ENCODE peak calls at places on chromosome 12, in four cellular contexts. P is OCI-LY7, K is HCT116, B is esophagus squamous epithelium. O is an unnamed sample. For H3K4me1, the result is how much of the 10 kb centered on the place peaks cover.

GRCh38 chr12:123897221-123897620 is 75.4 kb downstream of the CCDC92 start:
- DNase-seq in K (peak), B (no peak), P (no peak), O (peak)

GRCh38 chr12:2083561-2083960 is 30.8 kb downstream of the CACNA1C start:
- DNase-seq in P (no peak), K (no peak), B (no peak), O (no peak)

GRCh38 chr12:114530417-114530816 is 124.5 kb upstream of the TBX5 start:
- DNase-seq in B (no peak), P (no peak), K (no peak), O (no peak)

GRCh38 chr12:120199595-120200306 is 1.2 kb downstream of the RPLP0 start:
- DNase-seq in B (no peak), K (no peak), P (peak), O (peak)

GRCh38 chr12:53213348-53213747 is 6.3 kb upstream of the ITGB7 start:
- DNase-seq in K (no peak), P (peak), B (no peak), O (no peak)

GRCh38 chr12:76277480-76277879 is 70.7 kb downstream of the BBS10 start:
- DNase-seq in P (no peak), B (no peak), K (no peak), O (peak)

GRCh38 chr12:5628501-5628900 is 196.6 kb downstream of the NTF3 start:
- DNase-seq in B (no peak), P (no peak), K (no peak), O (no peak)

GRCh38 chr12:67747869-67748760 is 99.6 kb downstream of the DYRK2 start:
- DNase-seq in B (no peak), P (no peak), K (peak), O (peak)

GRCh38 chr12:114291389-114292075 is 114.4 kb downstream of the TBX5 start:
- DNase-seq in P (no peak), K (no peak), B (no peak), O (no peak)

GRCh38 chr12:112837629-112838191 is 46.2 kb downstream of the RPH3A start:
- DNase-seq in B (no peak), K (no peak), P (no peak), O (peak)

GRCh38 chr12:90974286-90974685 is 19.3 kb upstream of the CCER1 start:
- DNase-seq in B (no peak), K (no peak), P (no peak), O (peak)

GRCh38 chr12:49018282-49019119 is at the start of gene PRKAG1:
- DNase-seq in K (peak), B (peak), P (peak), O (peak)

GRCh38 chr12:102216086-102216691 is 18.6 kb upstream of the PMCH start:
- DNase-seq in K (peak), B (no peak), P (no peak), O (no peak)

GRCh38 chr12:78703820-78704525 is 160.6 kb upstream of the SYT1 start:
- DNase-seq in P (no peak), K (peak), B (no peak), O (peak)

GRCh38 chr12:116647802-116648201 is 88.6 kb downstream of the MAP1LC3B2 start:
- DNase-seq in P (no peak), B (no peak), K (no peak), O (no peak)

GRCh38 chr12:118126119-118126757 is 9.7 kb upstream of the PEBP1 start:
- DNase-seq in P (no peak), K (no peak), B (no peak), O (no peak)

GRCh38 chr12:2795291-2796186 is 769 bp downstream of the FKBP4 start:
- DNase-seq in K (no peak), B (no peak), P (peak), O (peak)

GRCh38 chr12:57475271-57476161 is 4.2 kb downstream of the ARHGAP9 start:
- DNase-seq in K (no peak), B (no peak), P (no peak), O (no peak)

GRCh38 chr12:41944241-41944640 is 200.4 kb downstream of the GXYLT1 start:
- DNase-seq in K (no peak), P (no peak), B (no peak), O (no peak)

GRCh38 chr12:89244536-89244935 is 107.8 kb downstream of the DUSP6 start:
- DNase-seq in K (no peak), P (peak), B (no peak), O (peak)

GRCh38 chr12:32983968-32984367 is 87.4 kb upstream of the PKP2 start:
- DNase-seq in B (no peak), P (no peak), K (no peak), O (no peak)

GRCh38 chr12:46489951-46490388 is 117.4 kb upstream of the SLC38A2 start:
- DNase-seq in B (no peak), P (no peak), K (peak), O (no peak)

GRCh38 chr12:31021809-31022492 is 51.7 kb upstream of the DDX11 start:
- DNase-seq in P (no peak), B (no peak), K (no peak), O (no peak)

GRCh38 chr12:23217716-23218115 is 592.7 kb downstream of the ETNK1 start:
- DNase-seq in B (no peak), P (no peak), K (no peak), O (no peak)

GRCh38 chr12:4817813-4818212 is 91.9 kb upstream of the KCNA1 start:
- DNase-seq in P (no peak), K (no peak), B (no peak), O (no peak)

GRCh38 chr12:130708648-130709047 is 7.5 kb downstream of the RIMBP2 start:
- DNase-seq in P (no peak), K (no peak), B (no peak), O (no peak)

GRCh38 chr12:58066296-58066695 is 124.9 kb downstream of the ATP23 start:
- DNase-seq in P (no peak), K (no peak), B (no peak), O (peak)

GRCh38 chr12:89117448-89118034 is 234.8 kb downstream of the DUSP6 start:
- DNase-seq in K (peak), B (no peak), P (no peak), O (peak)

GRCh38 chr12:110252716-110253115 is 28.3 kb upstream of the ATP2A2 start:
- DNase-seq in P (no peak), K (no peak), B (no peak), O (no peak)

GRCh38 chr12:116138380-116138779 is 139.1 kb downstream of the MED13L start:
- DNase-seq in P (no peak), B (no peak), K (no peak), O (no peak)

GRCh38 chr12:122852336-122853275 is 17.3 kb downstream of the HIP1R start:
- DNase-seq in P (no peak), K (no peak), B (no peak), O (no peak)

GRCh38 chr12:34405286-34406227 is 383.3 kb downstream of the ALG10 start:
- DNase-seq in K (no peak), P (no peak), B (no peak), O (no peak)

GRCh38 chr12:7117670-7118069 is 8.7 kb upstream of the C1RL start:
- DNase-seq in P (no peak), K (no peak), B (no peak), O (no peak)
- TF ChIP-seq CTCF in P (no peak), K (no peak), B (no peak), O (no peak)

GRCh38 chr12:54411398-54412241 is 7.4 kb downstream of the ITGA5 start:
- DNase-seq in B (no peak), P (peak), K (no peak), O (peak)
- H3K4me1 ChIP-seq in B (half or more), P (under half), K (under half), O (under half)

DNA sequence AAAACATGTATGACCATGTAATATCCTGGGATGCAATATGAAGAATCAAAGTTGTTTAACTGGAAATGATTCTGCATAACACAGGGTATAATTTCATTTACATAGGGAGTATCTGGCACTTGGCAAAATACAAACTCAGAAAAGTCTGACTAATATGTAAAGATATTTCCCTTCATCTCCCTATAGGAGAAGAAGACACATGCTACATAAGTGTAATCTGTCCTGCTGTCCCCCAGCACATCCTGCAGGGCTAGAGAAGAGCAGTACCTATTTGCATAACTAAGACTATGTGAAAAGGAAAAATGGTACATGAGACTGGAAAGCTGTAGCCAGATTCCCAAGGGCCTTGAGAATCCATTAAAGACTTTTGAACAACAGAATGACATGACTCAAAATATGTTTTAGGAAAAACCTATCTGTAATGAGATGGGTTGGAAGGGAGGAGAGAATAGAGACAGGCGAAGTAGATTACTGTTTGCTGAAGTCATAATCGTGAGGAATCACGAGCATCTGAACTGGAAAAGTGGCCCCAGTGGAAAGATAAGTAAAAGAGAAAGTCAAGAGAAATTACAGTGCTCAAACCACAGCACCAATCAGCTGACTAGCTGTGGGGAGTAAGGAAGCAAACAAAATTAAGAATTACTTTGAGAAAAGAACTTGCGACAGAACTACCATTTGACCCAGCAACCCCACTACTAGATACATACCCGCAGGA is 155.1 kb upstream of the HMGA2 start:
- DNase-seq in B (no peak), P (no peak), K (no peak), O (peak)
- TF ChIP-seq CTCF in B (no peak), P (no peak), K (no peak), O (peak)

DNA sequence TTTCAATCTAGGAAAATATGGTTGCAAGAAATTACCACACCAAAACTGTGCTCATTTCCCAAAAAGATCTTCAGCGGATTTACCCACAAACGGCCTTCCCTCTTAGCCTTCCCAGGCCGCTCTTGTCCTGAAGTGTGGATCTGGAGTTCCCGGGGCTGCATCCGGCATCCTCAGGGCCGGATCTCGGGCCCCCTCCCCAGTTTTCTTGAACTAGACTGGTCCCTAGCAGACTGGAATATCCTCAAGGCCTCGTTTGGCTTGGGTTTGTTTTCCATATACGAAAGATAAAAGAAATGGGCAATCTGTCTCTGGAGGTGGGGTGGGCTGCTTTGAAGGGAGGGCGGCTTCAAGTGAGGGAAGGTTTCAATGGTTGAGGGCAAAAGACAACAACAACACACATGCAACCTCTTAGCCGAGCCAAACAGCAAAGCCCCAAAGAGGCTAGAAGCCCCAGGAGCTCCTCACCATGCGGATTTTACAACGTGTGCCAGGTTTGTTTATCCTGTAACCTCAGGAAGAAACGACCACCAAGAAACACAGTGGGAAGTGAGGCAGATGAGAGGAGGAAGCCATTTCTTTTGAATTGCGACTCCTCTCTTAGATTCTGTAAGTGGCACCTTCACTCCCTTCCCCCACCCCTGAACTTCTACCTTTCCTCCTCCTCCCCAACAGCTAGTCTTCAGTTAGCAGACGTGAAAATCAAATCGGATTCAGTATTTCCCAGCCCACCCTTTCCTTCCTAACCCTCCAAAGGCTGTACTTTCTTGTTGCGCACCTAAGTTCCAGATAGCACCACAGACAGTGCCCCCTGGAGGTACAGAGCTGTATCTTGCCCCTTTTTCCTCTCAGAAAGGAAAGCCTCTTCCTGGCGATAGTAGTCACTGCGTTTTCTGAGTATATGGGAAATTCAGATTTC is 2.6 kb downstream of the MYF6 start:
- DNase-seq in B (no peak), P (peak), K (peak), O (no peak)
- H3K4me1 ChIP-seq in B (under half), P (under half), K (under half), O (under half)

GRCh38 chr12:132761911-132762583 is 415 bp upstream of the ANKLE2 start:
- DNase-seq in P (peak), K (peak), B (no peak), O (peak)
- TF ChIP-seq CTCF in P (peak), K (no peak), B (peak), O (peak)

O was measured in foreskin keratinocyte.